ENCODE peak calls at places on chromosomes 5 and 9, in four cellular contexts. C, O, U and W are unnamed samples.

GRCh38 chr5:137666109-137666850 is 69.6 kb downstream of the KLHL3 start:
- DNase-seq in O (peak), C (no peak), U (peak), W (peak)

GRCh38 chr5:76414788-76415187 is 11.7 kb downstream of the IQGAP2 start:
- DNase-seq in O (no peak), U (no peak), C (no peak), W (no peak)

GRCh38 chr9:126932871-126933321 is 18.3 kb downstream of the RALGPS1 start:
- DNase-seq in O (no peak), U (no peak), C (peak), W (no peak)

GRCh38 chr9:129748249-129748648 is 4.6 kb downstream of the PTGES start:
- DNase-seq in U (peak), O (peak), C (no peak), W (no peak)

GRCh38 chr9:33041459-33042188 is 16.6 kb downstream of the DNAJA1 start:
- DNase-seq in C (no peak), U (peak), O (peak), W (no peak)

GRCh38 chr9:130347931-130348330 is 82.4 kb downstream of the HMCN2 start:
- DNase-seq in C (peak), O (no peak), U (no peak), W (no peak)

GRCh38 chr9:135414293-135414692 is 65.3 kb upstream of the PPP1R26 start:
- DNase-seq in O (no peak), C (no peak), U (no peak), W (no peak)

GRCh38 chr9:104027295-104027694 is 66.8 kb upstream of the SMC2 start:
- DNase-seq in C (no peak), O (no peak), U (no peak), W (peak)

GRCh38 chr9:21506910-21507795 is 25.0 kb upstream of the IFNE start:
- DNase-seq in C (no peak), O (peak), U (peak), W (no peak)

GRCh38 chr9:107283621-107284616 is 840 bp downstream of the RAD23B start:
- DNase-seq in O (peak), U (peak), C (peak), W (peak)

GRCh38 chr9:5579881-5580280 is 49.0 kb upstream of the RIC1 start:
- DNase-seq in O (peak), C (no peak), U (no peak), W (no peak)

GRCh38 chr5:112228672-112229071 is 190.4 kb downstream of the EPB41L4A start:
- DNase-seq in O (peak), C (peak), U (peak), W (no peak)

GRCh38 chr5:56574778-56575177 is 240.6 kb upstream of the MAP3K1 start:
- DNase-seq in C (no peak), O (no peak), U (peak), W (no peak)

GRCh38 chr9:108181444-108181843 is 674.3 kb downstream of the ACTL7B start:
- DNase-seq in C (no peak), O (no peak), U (no peak), W (no peak)

GRCh38 chr9:95078934-95079333 is 238.6 kb downstream of the FANCC start:
- DNase-seq in C (peak), U (no peak), O (no peak), W (no peak)

GRCh38 chr5:175212203-175212602 is 231.8 kb downstream of the DRD1 start:
- DNase-seq in U (no peak), O (no peak), C (peak), W (no peak)

GRCh38 chr5:37121027-37121426 is 128.1 kb downstream of the CPLANE1 start:
- DNase-seq in O (no peak), C (no peak), U (no peak), W (no peak)

GRCh38 chr5:37120270-37120669 is 128.9 kb downstream of the CPLANE1 start:
- DNase-seq in U (no peak), C (no peak), O (no peak), W (no peak)

GRCh38 chr5:37116359-37116758 is 132.8 kb downstream of the CPLANE1 start:
- DNase-seq in C (no peak), O (no peak), U (no peak), W (no peak)

DNA sequence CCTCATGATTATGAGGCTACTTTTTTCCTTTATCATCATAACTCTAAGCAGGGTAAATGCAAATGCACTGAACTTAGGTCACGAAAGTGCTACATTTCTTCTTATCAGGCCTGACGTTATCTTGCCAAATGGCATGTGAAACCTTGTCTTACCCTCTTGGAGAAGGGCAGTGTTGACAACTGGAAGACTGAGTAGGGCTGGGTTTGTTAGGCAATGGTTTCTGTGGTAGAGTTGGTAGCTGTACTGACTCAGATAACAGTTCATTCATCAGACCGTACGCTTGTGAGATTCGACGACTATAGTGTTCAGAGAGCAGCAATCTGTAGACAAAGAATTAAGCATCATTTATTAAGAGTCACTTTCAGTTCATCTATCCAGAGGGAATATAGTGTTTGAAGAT is 127.7 kb downstream of the CPLANE1 start:
- DNase-seq in O (no peak), C (no peak), U (no peak), W (no peak)
- H3K27ac ChIP-seq in O (no peak), C (no peak), U (no peak), W (no peak)

GRCh38 chr9:90142580-90142979 is 500.0 kb downstream of the DIRAS2 start:
- DNase-seq in O (peak), C (peak), U (peak), W (peak)
- TF ChIP-seq EZH2phosphoT487 in O (no peak), C (no peak), U (no peak), W (no peak)

DNA sequence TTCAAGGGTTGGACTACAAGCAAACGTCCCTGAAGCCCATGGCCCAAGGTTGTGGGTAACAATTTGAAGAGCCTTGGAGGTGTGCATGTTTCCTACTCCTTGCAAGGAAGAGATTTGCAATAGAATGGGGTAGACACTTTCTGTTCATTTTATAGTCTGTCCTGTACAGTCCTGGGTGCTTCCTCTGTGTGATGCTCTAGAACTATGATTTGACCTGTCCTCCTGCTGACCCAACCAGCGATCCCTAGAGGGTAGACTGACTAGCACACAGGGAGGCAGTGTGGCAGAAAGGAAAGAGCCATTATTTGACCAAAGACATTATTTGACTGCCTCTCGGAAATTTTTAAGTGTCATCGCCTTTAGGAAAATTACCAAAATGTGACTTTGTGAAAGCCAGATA is 106.6 kb downstream of the DMRT2 start:
- DNase-seq in O (no peak), C (no peak), U (no peak), W (no peak)
- H3K27ac ChIP-seq in O (no peak), C (no peak), U (no peak), W (no peak)

DNA sequence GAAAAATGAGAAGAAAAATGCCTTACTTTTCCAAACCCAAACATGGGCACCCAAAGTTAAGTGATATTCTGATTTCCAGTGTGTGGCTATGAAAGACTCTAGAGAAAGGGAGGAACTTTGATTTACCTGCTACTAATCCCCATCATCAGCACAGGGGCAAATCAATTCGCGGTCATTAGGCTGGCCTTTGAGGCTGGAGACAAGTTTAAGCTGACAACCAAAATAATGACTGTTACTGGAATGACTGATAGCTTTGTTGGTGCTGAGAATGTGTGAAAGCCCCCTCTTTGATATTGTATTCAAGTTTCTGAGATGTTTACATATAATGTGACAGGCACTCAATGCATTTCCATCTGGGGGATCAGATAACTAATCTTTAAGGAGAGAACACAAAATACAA is 12.5 kb upstream of the INSYN2B start:
- DNase-seq in U (no peak), O (no peak), C (no peak), W (no peak)
- TF ChIP-seq EZH2phosphoT487 in U (no peak), O (no peak), C (no peak), W (no peak)